ENCODE peak calls at places on chromosomes 13 and 19, in seven cellular contexts. One of them, this sample, is unnamed.

GRCh38 chr13:99261040-99261439 is 2.9 kb upstream of the GPR18 start:
- DNase-seq in HCT116: no peak
- DNase-seq in suprapubic skin: no peak
- DNase-seq in HepG2: peak
- DNase-seq in H54: no peak
- DNase-seq in Peyer's patch: no peak
- DNase-seq in gastrocnemius medialis: no peak
- DNase-seq in this sample: no peak

GRCh38 chr13:62643007-62643483 is 1227.4 kb upstream of the PCDH20 start:
- DNase-seq in HCT116: peak
- DNase-seq in suprapubic skin: no peak
- DNase-seq in HepG2: peak
- DNase-seq in H54: no peak
- DNase-seq in Peyer's patch: no peak
- DNase-seq in gastrocnemius medialis: no peak
- DNase-seq in this sample: no peak

GRCh38 chr19:1251503-1252220 is 3.3 kb downstream of the MIDN start:
- DNase-seq in HCT116: no peak
- DNase-seq in suprapubic skin: peak
- DNase-seq in HepG2: peak
- DNase-seq in H54: peak
- DNase-seq in Peyer's patch: peak
- DNase-seq in gastrocnemius medialis: peak
- DNase-seq in this sample: no peak

GRCh38 chr13:42272776-42273175 is 824 bp downstream of the AKAP11 start:
- DNase-seq in HCT116: no peak
- DNase-seq in suprapubic skin: no peak
- DNase-seq in HepG2: no peak
- DNase-seq in H54: no peak
- DNase-seq in Peyer's patch: no peak
- DNase-seq in gastrocnemius medialis: no peak
- DNase-seq in this sample: no peak

GRCh38 chr19:11421607-11422098 is 2.5 kb upstream of the RGL3 start:
- DNase-seq in HCT116: no peak
- DNase-seq in suprapubic skin: no peak
- DNase-seq in HepG2: no peak
- DNase-seq in H54: no peak
- DNase-seq in Peyer's patch: no peak
- DNase-seq in gastrocnemius medialis: no peak
- DNase-seq in this sample: no peak

GRCh38 chr19:45498411-45499195 is at the start of gene PPM1N:
- DNase-seq in HCT116: no peak
- DNase-seq in suprapubic skin: no peak
- DNase-seq in HepG2: no peak
- DNase-seq in H54: no peak
- DNase-seq in Peyer's patch: peak
- DNase-seq in gastrocnemius medialis: no peak
- DNase-seq in this sample: peak

GRCh38 chr13:45198041-45198440 is 2.8 kb downstream of the KCTD4 start:
- DNase-seq in HCT116: no peak
- DNase-seq in suprapubic skin: no peak
- DNase-seq in HepG2: no peak
- DNase-seq in H54: no peak
- DNase-seq in Peyer's patch: no peak
- DNase-seq in gastrocnemius medialis: no peak
- DNase-seq in this sample: no peak

GRCh38 chr19:30567535-30568232 is 195.5 kb downstream of the ZNF536 start:
- DNase-seq in HCT116: no peak
- DNase-seq in suprapubic skin: peak
- DNase-seq in HepG2: no peak
- DNase-seq in H54: no peak
- DNase-seq in Peyer's patch: no peak
- DNase-seq in gastrocnemius medialis: no peak
- DNase-seq in this sample: no peak

GRCh38 chr19:35249848-35250711 is 1.3 kb downstream of the LSR start:
- DNase-seq in HCT116: no peak
- DNase-seq in suprapubic skin: no peak
- DNase-seq in HepG2: no peak
- DNase-seq in H54: no peak
- DNase-seq in Peyer's patch: peak
- DNase-seq in gastrocnemius medialis: no peak
- DNase-seq in this sample: peak

DNA sequence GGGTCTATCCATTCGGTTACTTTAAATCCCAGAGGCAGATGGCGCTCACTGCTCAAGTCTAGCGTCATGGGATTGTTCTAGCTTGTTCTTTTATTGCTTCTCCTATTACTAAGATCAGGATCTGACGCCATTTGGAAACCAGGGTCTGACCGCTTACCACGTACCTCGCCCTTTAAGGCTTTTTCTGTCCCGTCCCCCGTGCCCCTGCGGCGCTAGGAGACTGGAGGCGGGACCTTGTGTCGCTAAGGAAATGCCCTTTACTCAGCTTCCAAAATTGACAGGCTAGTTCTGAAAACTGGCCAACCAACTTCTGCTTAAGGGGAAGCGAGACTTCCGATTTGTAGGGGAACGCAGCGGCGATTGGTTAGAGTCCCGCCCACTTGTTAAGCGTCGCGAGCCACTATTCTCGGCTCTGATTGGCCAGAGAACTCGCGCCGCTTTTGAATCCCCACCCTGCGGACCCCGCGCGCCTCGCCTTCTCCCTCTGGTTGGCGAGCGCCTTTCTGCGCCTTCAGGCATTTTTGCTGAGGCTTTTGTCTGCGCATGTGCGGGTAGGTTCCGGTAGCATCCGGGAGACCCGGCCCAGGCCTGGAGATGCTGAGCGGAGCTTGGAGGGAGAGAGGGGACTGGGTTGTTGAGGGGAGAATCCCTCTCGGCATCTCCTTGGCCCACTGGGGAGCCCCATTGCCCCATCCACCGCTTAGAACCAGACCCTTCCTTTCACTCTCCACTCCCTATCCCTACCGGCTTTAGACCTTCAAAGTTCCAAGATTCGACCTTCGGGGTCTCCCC is 3.9 kb upstream of the C19orf84 start:
- DNase-seq in HCT116: peak
- DNase-seq in suprapubic skin: peak
- DNase-seq in HepG2: peak
- DNase-seq in H54: peak
- DNase-seq in Peyer's patch: peak
- DNase-seq in gastrocnemius medialis: peak
- DNase-seq in this sample: peak
- TF ChIP-seq POLR2A in HCT116: peak
- TF ChIP-seq POLR2A in suprapubic skin: no peak
- TF ChIP-seq POLR2A in HepG2: no peak
- TF ChIP-seq POLR2A in H54: peak
- TF ChIP-seq POLR2A in Peyer's patch: no peak
- TF ChIP-seq POLR2A in gastrocnemius medialis: no peak
- TF ChIP-seq POLR2A in this sample: no peak

GRCh38 chr19:48958006-48958405 is 3.3 kb downstream of the BAX start:
- DNase-seq in HCT116: no peak
- DNase-seq in suprapubic skin: no peak
- DNase-seq in HepG2: no peak
- DNase-seq in H54: no peak
- DNase-seq in Peyer's patch: no peak
- DNase-seq in gastrocnemius medialis: no peak
- DNase-seq in this sample: no peak
- TF ChIP-seq POLR2A in HCT116: no peak
- TF ChIP-seq POLR2A in suprapubic skin: no peak
- TF ChIP-seq POLR2A in HepG2: no peak
- TF ChIP-seq POLR2A in H54: no peak
- TF ChIP-seq POLR2A in Peyer's patch: no peak
- TF ChIP-seq POLR2A in gastrocnemius medialis: no peak
- TF ChIP-seq POLR2A in this sample: no peak

DNA sequence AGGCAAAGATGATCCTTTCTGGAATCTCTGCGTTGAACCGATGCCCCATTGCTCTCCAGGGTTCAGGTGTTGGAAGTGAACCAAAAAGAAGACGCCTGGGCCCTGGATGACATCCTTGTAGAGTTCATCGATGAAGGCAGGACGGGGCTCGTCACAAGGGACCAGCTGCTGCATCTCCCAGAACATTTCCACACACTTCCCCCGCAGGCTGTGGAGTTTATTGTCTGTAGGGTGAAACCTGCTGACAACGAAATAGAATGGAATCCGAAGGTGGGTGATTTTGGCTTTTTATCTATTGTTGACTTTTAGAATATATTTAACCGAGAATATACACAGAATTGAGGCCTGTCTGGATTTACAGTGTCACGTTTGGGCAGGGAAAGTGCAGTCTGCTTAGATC is 58.4 kb downstream of the SLC7A9 start:
- DNase-seq in HCT116: no peak
- DNase-seq in suprapubic skin: no peak
- DNase-seq in HepG2: no peak
- DNase-seq in H54: no peak
- DNase-seq in Peyer's patch: peak
- DNase-seq in gastrocnemius medialis: no peak
- DNase-seq in this sample: no peak
- TF ChIP-seq POLR2A in HCT116: no peak
- TF ChIP-seq POLR2A in suprapubic skin: no peak
- TF ChIP-seq POLR2A in HepG2: no peak
- TF ChIP-seq POLR2A in H54: no peak
- TF ChIP-seq POLR2A in Peyer's patch: no peak
- TF ChIP-seq POLR2A in gastrocnemius medialis: no peak
- TF ChIP-seq POLR2A in this sample: no peak

GRCh38 chr19:54191671-54192453 is 754 bp downstream of the TSEN34 start:
- DNase-seq in HCT116: no peak
- DNase-seq in suprapubic skin: peak
- DNase-seq in HepG2: no peak
- DNase-seq in H54: no peak
- DNase-seq in Peyer's patch: no peak
- DNase-seq in gastrocnemius medialis: no peak
- DNase-seq in this sample: no peak

GRCh38 chr19:54190942-54191670 is at the start of gene TSEN34:
- DNase-seq in HCT116: peak
- DNase-seq in suprapubic skin: no peak
- DNase-seq in HepG2: peak
- DNase-seq in H54: peak
- DNase-seq in Peyer's patch: peak
- DNase-seq in gastrocnemius medialis: no peak
- DNase-seq in this sample: peak

GRCh38 chr19:54189020-54189667 is at the start of gene MBOAT7:
- DNase-seq in HCT116: no peak
- DNase-seq in suprapubic skin: peak
- DNase-seq in HepG2: no peak
- DNase-seq in H54: no peak
- DNase-seq in Peyer's patch: no peak
- DNase-seq in gastrocnemius medialis: no peak
- DNase-seq in this sample: no peak

GRCh38 chr19:54189668-54190502 is 505 bp upstream of the MBOAT7 start:
- DNase-seq in HCT116: peak
- DNase-seq in suprapubic skin: peak
- DNase-seq in HepG2: peak
- DNase-seq in H54: peak
- DNase-seq in Peyer's patch: peak
- DNase-seq in gastrocnemius medialis: peak
- DNase-seq in this sample: peak

DNA sequence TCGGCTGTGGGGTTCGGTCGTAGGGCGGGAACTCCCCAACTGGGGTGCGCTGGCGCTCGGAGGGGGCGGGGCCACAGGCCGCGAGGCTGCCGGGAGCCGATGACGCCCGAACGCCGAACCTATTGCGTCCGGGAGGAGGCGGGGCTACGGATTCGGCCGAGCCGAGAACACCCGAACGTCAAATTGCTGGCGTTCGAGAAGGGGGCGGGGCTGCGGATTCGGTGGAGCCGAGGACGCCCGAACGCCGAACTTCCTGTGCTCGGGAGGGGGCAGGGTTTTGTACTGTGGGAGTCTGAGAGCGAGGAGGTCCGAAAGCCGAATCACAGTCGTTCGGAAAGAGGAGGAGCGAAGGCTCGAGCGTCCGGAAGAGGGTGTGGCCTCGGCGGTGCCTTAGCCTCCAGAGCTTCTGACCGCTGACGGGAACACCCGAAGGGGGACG is 586 bp upstream of the TSEN34 start:
- DNase-seq in HCT116: peak
- DNase-seq in suprapubic skin: peak
- DNase-seq in HepG2: peak
- DNase-seq in H54: peak
- DNase-seq in Peyer's patch: peak
- DNase-seq in gastrocnemius medialis: peak
- DNase-seq in this sample: peak
- TF ChIP-seq POLR2A in HCT116: peak
- TF ChIP-seq POLR2A in suprapubic skin: no peak
- TF ChIP-seq POLR2A in HepG2: peak
- TF ChIP-seq POLR2A in H54: no peak
- TF ChIP-seq POLR2A in Peyer's patch: no peak
- TF ChIP-seq POLR2A in gastrocnemius medialis: no peak
- TF ChIP-seq POLR2A in this sample: no peak

GRCh38 chr19:4909897-4910593 is 744 bp downstream of the UHRF1 start:
- DNase-seq in HCT116: peak
- DNase-seq in suprapubic skin: peak
- DNase-seq in HepG2: peak
- DNase-seq in H54: peak
- DNase-seq in Peyer's patch: peak
- DNase-seq in gastrocnemius medialis: peak
- DNase-seq in this sample: peak
- TF ChIP-seq POLR2A in HCT116: no peak
- TF ChIP-seq POLR2A in suprapubic skin: no peak
- TF ChIP-seq POLR2A in HepG2: no peak
- TF ChIP-seq POLR2A in H54: peak
- TF ChIP-seq POLR2A in Peyer's patch: no peak
- TF ChIP-seq POLR2A in gastrocnemius medialis: no peak
- TF ChIP-seq POLR2A in this sample: no peak

GRCh38 chr19:38475176-38475575 is 41.7 kb downstream of the RYR1 start:
- DNase-seq in HCT116: no peak
- DNase-seq in suprapubic skin: no peak
- DNase-seq in HepG2: no peak
- DNase-seq in H54: no peak
- DNase-seq in Peyer's patch: no peak
- DNase-seq in gastrocnemius medialis: no peak
- DNase-seq in this sample: no peak
- TF ChIP-seq POLR2A in HCT116: no peak
- TF ChIP-seq POLR2A in suprapubic skin: no peak
- TF ChIP-seq POLR2A in HepG2: no peak
- TF ChIP-seq POLR2A in H54: no peak
- TF ChIP-seq POLR2A in Peyer's patch: no peak
- TF ChIP-seq POLR2A in gastrocnemius medialis: no peak
- TF ChIP-seq POLR2A in this sample: no peak